ENCODE peak calls at places on chromosomes 12 and 14, in six cellular contexts. C is stomach; P is COR-L47; X is hippocampal formation; R is AG08395; T is effector memory CD8-positive, alpha-beta T cell. U is an unnamed sample.

GRCh38 chr12:70449074-70449757 is 83.1 kb downstream of the KCNMB4 start:
- DNase-seq in C (no peak), P (peak; percentile 6), X (no peak), R (no peak), T (no peak), U (no peak)

GRCh38 chr12:29782821-29783772 is 645 bp downstream of the TMTC1 start:
- DNase-seq in C (peak; percentile 28), P (no peak), X (no peak), R (no peak), T (no peak), U (no peak)

GRCh38 chr14:88825503-88825902 is 1.1 kb downstream of the TTC8 start:
- DNase-seq in C (no peak), P (no peak), X (no peak), R (no peak), T (no peak), U (no peak)

GRCh38 chr12:31217356-31218130 is 108.4 kb downstream of the SINHCAF start:
- DNase-seq in C (no peak), P (no peak), X (no peak), R (no peak), T (no peak), U (no peak)

GRCh38 chr14:59346796-59347510 is 118.2 kb downstream of the GPR135 start:
- DNase-seq in C (no peak), P (no peak), X (no peak), R (peak; percentile 20), T (no peak), U (no peak)

GRCh38 chr12:74337951-74338350 is 199.7 kb upstream of the ATXN7L3B start:
- DNase-seq in C (no peak), P (no peak), X (no peak), R (peak; percentile 16), T (no peak), U (no peak)

GRCh38 chr12:123971770-123972447 is 722 bp downstream of the CCDC92 start:
- DNase-seq in C (peak; percentile 38), P (peak; percentile 12), X (peak; percentile 32), R (no peak), T (peak; percentile 10), U (peak; percentile 28)

GRCh38 chr12:11814362-11814761 is 164.9 kb downstream of the ETV6 start:
- DNase-seq in C (no peak), P (no peak), X (no peak), R (peak; percentile 84), T (no peak), U (no peak)

GRCh38 chr12:128471491-128471890 is 204.5 kb downstream of the TMEM132C start:
- DNase-seq in C (no peak), P (no peak), X (no peak), R (no peak), T (no peak), U (no peak)

GRCh38 chr12:52495385-52495784 is 2.3 kb upstream of the KRT6A start:
- DNase-seq in C (no peak), P (peak; percentile 86), X (no peak), R (no peak), T (no peak), U (no peak)

GRCh38 chr14:74804219-74804825 is 41.2 kb downstream of the YLPM1 start:
- DNase-seq in C (no peak), P (peak; percentile 2), X (no peak), R (peak; percentile 67), T (peak; percentile 17), U (peak; percentile 20)

GRCh38 chr12:74169607-74170006 is 368.0 kb upstream of the ATXN7L3B start:
- DNase-seq in C (no peak), P (no peak), X (no peak), R (no peak), T (no peak), U (no peak)

GRCh38 chr14:88384653-88385205 is 728 bp upstream of the SPATA7 start:
- DNase-seq in C (no peak), P (no peak), X (no peak), R (peak; percentile 7), T (no peak), U (no peak)

GRCh38 chr14:36214476-36215216 is 38.1 kb upstream of the PTCSC3 start:
- DNase-seq in C (no peak), P (no peak), X (no peak), R (no peak), T (no peak), U (no peak)

GRCh38 chr12:103495783-103496456 is at the start of gene C12orf42:
- DNase-seq in C (no peak), P (peak; percentile 74), X (peak; percentile 23), R (peak; percentile 61), T (peak; percentile 3), U (peak; percentile 18)

GRCh38 chr14:57823015-57823660 is 42.8 kb downstream of the SLC35F4 start:
- DNase-seq in C (no peak), P (no peak), X (no peak), R (no peak), T (no peak), U (no peak)